ENCODE peak calls at places on chromosomes 3 and 15, in six cellular contexts. Z is HEK293T, J is GM20000, A is HFF-Myc, V is fibroblast of lung, R is mammary epithelial cell. M is an unnamed sample.
A peak's percentile ranks its signal among the peaks of the same experiment; 100 is the strongest.

GRCh38 chr3:156274791-156275190 is 154.4 kb downstream of the KCNAB1 start:
- DNase-seq in Z (no peak), J (no peak), A (no peak), V (no peak), R (no peak), M (no peak)

GRCh38 chr3:69051796-69052566 is at the start of gene TMF1:
- DNase-seq in Z (peak; percentile 97), J (peak; percentile 90), A (peak; percentile 98), V (peak; percentile 99), R (peak; percentile 98), M (peak; percentile 98)

GRCh38 chr3:61926913-61927312 is 365.5 kb downstream of the PTPRG start:
- DNase-seq in Z (no peak), J (no peak), A (no peak), V (peak; percentile 58), R (peak; percentile 69), M (no peak)

GRCh38 chr3:34388836-34389235 is 590.4 kb downstream of the PDCD6IP start:
- DNase-seq in Z (no peak), J (no peak), A (no peak), V (no peak), R (no peak), M (no peak)

GRCh38 chr3:44468572-44469520 is 8.6 kb downstream of the ZNF445 start:
- DNase-seq in Z (no peak), J (no peak), A (no peak), V (peak; percentile 53), R (peak; percentile 85), M (no peak)

GRCh38 chr3:4748701-4749378 is 230.4 kb upstream of the BHLHE40 start:
- DNase-seq in Z (no peak), J (no peak), A (no peak), V (no peak), R (no peak), M (no peak)

GRCh38 chr3:187264946-187265345 is 26.6 kb downstream of the MASP1 start:
- DNase-seq in Z (no peak), J (no peak), A (no peak), V (peak; percentile 8), R (no peak), M (no peak)

GRCh38 chr3:134351421-134351820 is 22.8 kb downstream of the AMOTL2 start:
- DNase-seq in Z (no peak), J (no peak), A (no peak), V (no peak), R (no peak), M (no peak)

GRCh38 chr3:185880600-185880999 is 55.8 kb upstream of the IGF2BP2 start:
- DNase-seq in Z (no peak), J (no peak), A (no peak), V (no peak), R (peak; percentile 19), M (no peak)

GRCh38 chr3:36394176-36394575 is 13.9 kb downstream of the STAC start:
- DNase-seq in Z (no peak), J (no peak), A (no peak), V (no peak), R (peak; percentile 57), M (no peak)

GRCh38 chr3:149554826-149555225 is 80.3 kb downstream of the TM4SF4 start:
- DNase-seq in Z (no peak), J (no peak), A (peak; percentile 97), V (peak; percentile 53), R (peak; percentile 94), M (peak; percentile 90)

GRCh38 chr15:91853501-91853967 is at the start of gene SLCO3A1:
- DNase-seq in Z (peak; percentile 58), J (no peak), A (no peak), V (peak; percentile 47), R (peak; percentile 72), M (no peak)

GRCh38 chr3:33433843-33434242 is 6.4 kb downstream of the UBP1 start:
- DNase-seq in Z (no peak), J (no peak), A (no peak), V (peak; percentile 32), R (no peak), M (no peak)

GRCh38 chr3:14143271-14143605 is 18.4 kb downstream of the TMEM43 start:
- DNase-seq in Z (no peak), J (no peak), A (no peak), V (no peak), R (no peak), M (no peak)

GRCh38 chr3:38116471-38117162 is 20.3 kb downstream of the ACAA1 start:
- DNase-seq in Z (no peak), J (no peak), A (no peak), V (no peak), R (no peak), M (no peak)

GRCh38 chr15:63080638-63081250 is 38.2 kb downstream of the TPM1 start:
- DNase-seq in Z (no peak), J (no peak), A (no peak), V (no peak), R (no peak), M (no peak)

GRCh38 chr15:53837263-53837662 is 77.8 kb upstream of the WDR72 start:
- DNase-seq in Z (no peak), J (no peak), A (no peak), V (no peak), R (peak; percentile 32), M (no peak)

GRCh38 chr3:141442421-141442820 is 44.4 kb upstream of the RASA2 start:
- DNase-seq in Z (no peak), J (no peak), A (no peak), V (peak; percentile 43), R (no peak), M (no peak)

GRCh38 chr3:158488670-158489069 is 82.3 kb upstream of the MLF1 start:
- DNase-seq in Z (peak; percentile 47), J (no peak), A (no peak), V (no peak), R (no peak), M (no peak)

GRCh38 chr3:47622648-47623047 is 44.0 kb upstream of the CSPG5 start:
- DNase-seq in Z (no peak), J (no peak), A (no peak), V (no peak), R (no peak), M (no peak)

GRCh38 chr15:77819841-77820728 is 187.4 kb upstream of the LINGO1 start:
- DNase-seq in Z (peak; percentile 75), J (no peak), A (no peak), V (no peak), R (peak; percentile 17), M (no peak)

GRCh38 chr3:22569570-22569969 is 633.6 kb upstream of the UBE2E2 start:
- DNase-seq in Z (no peak), J (no peak), A (no peak), V (no peak), R (peak; percentile 23), M (no peak)

GRCh38 chr3:5186089-5186853 is 1.2 kb upstream of the EDEM1 start:
- DNase-seq in Z (no peak), J (peak; percentile 52), A (no peak), V (no peak), R (no peak), M (no peak)

GRCh38 chr15:70291295-70291694 is 193.6 kb upstream of the TLE3 start:
- DNase-seq in Z (no peak), J (no peak), A (no peak), V (no peak), R (no peak), M (no peak)

GRCh38 chr3:128320551-128321340 is 145.9 kb downstream of the DNAJB8 start:
- DNase-seq in Z (no peak), J (no peak), A (no peak), V (no peak), R (no peak), M (no peak)

GRCh38 chr3:45426161-45426560 is 37.8 kb downstream of the LARS2 start:
- DNase-seq in Z (no peak), J (no peak), A (no peak), V (no peak), R (no peak), M (no peak)

GRCh38 chr15:49624046-49624445 is 3.2 kb downstream of the DTWD1 start:
- DNase-seq in Z (no peak), J (no peak), A (no peak), V (no peak), R (peak; percentile 32), M (no peak)

GRCh38 chr3:105277656-105278055 is 89.1 kb upstream of the ALCAM start:
- DNase-seq in Z (no peak), J (no peak), A (no peak), V (no peak), R (peak; percentile 37), M (no peak)

GRCh38 chr15:49410660-49411059 is 12.4 kb upstream of the FGF7 start:
- DNase-seq in Z (no peak), J (no peak), A (no peak), V (peak; percentile 52), R (no peak), M (no peak)

GRCh38 chr3:27632431-27633223 is 89.5 kb downstream of the EOMES start:
- DNase-seq in Z (peak; percentile 41), J (peak; percentile 68), A (no peak), V (peak; percentile 69), R (peak; percentile 60), M (no peak)

GRCh38 chr3:24201301-24201700 is 256.2 kb downstream of the NR1D2 start:
- DNase-seq in Z (no peak), J (no peak), A (no peak), V (no peak), R (peak; percentile 9), M (no peak)

GRCh38 chr3:11954312-11954934 is 49.8 kb upstream of the SYN2 start:
- DNase-seq in Z (no peak), J (no peak), A (no peak), V (no peak), R (peak; percentile 17), M (no peak)

GRCh38 chr15:86316216-86316615 is 236.5 kb downstream of the AGBL1 start:
- DNase-seq in Z (no peak), J (no peak), A (no peak), V (no peak), R (no peak), M (no peak)

GRCh38 chr15:78004919-78005634 is 72.4 kb downstream of the TBC1D2B start:
- DNase-seq in Z (no peak), J (no peak), A (peak; percentile 54), V (peak; percentile 94), R (peak; percentile 12), M (peak; percentile 45)